ENCODE peak calls at places on chromosomes 2 and 18, in four cellular contexts. Y is NCI-H226, J is cardiac fibroblast, S is fibroblast of pulmonary artery. O is an unnamed sample.

GRCh38 chr2:213224366-213224765 is 59.9 kb upstream of the SPAG16 start:
- DNase-seq in Y (peak; percentile 7), S (no peak), J (no peak), O (no peak)

GRCh38 chr18:44098551-44099098 is 582.1 kb upstream of the SETBP1 start:
- DNase-seq in S (peak; percentile 56), J (peak; percentile 49), Y (no peak), O (peak; percentile 37)

GRCh38 chr2:15048000-15048399 is 415.5 kb downstream of the LRATD1 start:
- DNase-seq in Y (no peak), J (no peak), S (no peak), O (no peak)

GRCh38 chr2:86476918-86477317 is 35.7 kb downstream of the KDM3A start:
- DNase-seq in J (peak; percentile 16), Y (no peak), S (no peak), O (no peak)

GRCh38 chr2:119678021-119678656 is 862 bp upstream of the TMEM177 start:
- DNase-seq in S (no peak), J (no peak), Y (no peak), O (no peak)

GRCh38 chr18:48098538-48098937 is 168.1 kb upstream of the SMAD2 start:
- DNase-seq in S (no peak), J (no peak), Y (no peak), O (no peak)

GRCh38 chr2:69945900-69946299 is 15.5 kb downstream of the ASPRV1 start:
- DNase-seq in Y (no peak), J (no peak), S (no peak), O (no peak)

GRCh38 chr2:120303177-120303576 is 42.8 kb upstream of the INHBB start:
- DNase-seq in S (no peak), J (no peak), Y (no peak), O (no peak)

GRCh38 chr18:76490701-76491171 is 4.3 kb downstream of the ZNF516 start:
- DNase-seq in S (peak; percentile 33), Y (no peak), J (no peak), O (peak; percentile 42)

GRCh38 chr2:83376731-83377130 is 1082.3 kb downstream of the SUCLG1 start:
- DNase-seq in J (no peak), S (no peak), Y (no peak), O (no peak)